ENCODE peak calls at places on chromosomes 13 and 19, in five cellular contexts. R is nephron progenitor cell; P is activated CD8-positive, alpha-beta T cell treated with anti-CD3 and anti-CD28 coated beads, Interleukin-2, amount 10 ng/mL, durations not matched to agents 7 days and 5 days; C is MCF 10A; M is A549. U is an unnamed sample.

GRCh38 chr13:36310417-36311108 is 12.9 kb upstream of the CCDC169 start:
- DNase-seq in P (no peak), C (no peak), M (no peak), R (no peak), U (peak; percentile 50)

GRCh38 chr13:35530147-35530546 is 53.7 kb upstream of the MAB21L1 start:
- DNase-seq in P (no peak), C (no peak), R (no peak), M (no peak), U (no peak)

GRCh38 chr19:10362259-10362658 is 18.1 kb downstream of the TYK2 start:
- DNase-seq in C (no peak), R (no peak), P (no peak), M (no peak), U (no peak)

GRCh38 chr13:111575276-111575675 is 254.8 kb downstream of the TEX29 start:
- DNase-seq in M (no peak), C (no peak), P (no peak), R (no peak), U (no peak)

GRCh38 chr13:63628310-63628709 is 2212.7 kb upstream of the PCDH20 start:
- DNase-seq in M (no peak), P (no peak), R (no peak), C (no peak), U (no peak)

GRCh38 chr19:2695288-2695866 is 7.1 kb downstream of the GNG7 start:
- DNase-seq in M (no peak), P (no peak), C (no peak), R (no peak), U (no peak)

GRCh38 chr19:14676762-14677161 is 2.1 kb upstream of the ADGRE3 start:
- DNase-seq in R (no peak), P (no peak), C (no peak), M (no peak), U (no peak)

GRCh38 chr13:24267801-24268200 is 41.6 kb upstream of the C1QTNF9 start:
- DNase-seq in C (no peak), M (no peak), P (no peak), R (no peak), U (no peak)

GRCh38 chr13:79723462-79724116 is 242.6 kb downstream of the NDFIP2 start:
- DNase-seq in R (no peak), P (no peak), M (no peak), C (no peak), U (no peak)

GRCh38 chr13:98976338-98976737 is 1.5 kb downstream of the DOCK9 start:
- DNase-seq in C (no peak), M (no peak), P (no peak), R (no peak), U (peak; percentile 77)

GRCh38 chr13:99356216-99357089 is 49.3 kb upstream of the GPR183 start:
- DNase-seq in P (peak; percentile 86), R (peak; percentile 34), C (no peak), M (no peak), U (peak; percentile 94)

GRCh38 chr19:40941481-40942219 is 49.4 kb upstream of the CYP2B6 start:
- DNase-seq in M (no peak), C (no peak), P (no peak), R (no peak), U (no peak)

GRCh38 chr13:33493672-33494365 is 208.3 kb upstream of the STARD13 start:
- DNase-seq in C (no peak), R (no peak), M (no peak), P (no peak), U (no peak)

GRCh38 chr13:28609381-28609780 is 49.5 kb upstream of the POMP start:
- DNase-seq in R (no peak), M (no peak), P (no peak), C (no peak), U (no peak)

GRCh38 chr13:44052843-44053607 is 173.3 kb downstream of the LACC1 start:
- DNase-seq in M (no peak), P (no peak), C (no peak), R (peak; percentile 40), U (peak; percentile 85)

GRCh38 chr19:1027020-1027952 is 878 bp downstream of the CNN2 start:
- DNase-seq in C (peak; percentile 49), P (peak; percentile 57), R (no peak), M (no peak), U (peak; percentile 28)

GRCh38 chr19:46618670-46619231 is 6.1 kb downstream of the PTGIR start:
- DNase-seq in M (no peak), C (no peak), R (no peak), P (no peak), U (peak; percentile 59)

GRCh38 chr13:29503041-29503837 is 92.2 kb downstream of the SLC7A1 start:
- DNase-seq in C (no peak), M (no peak), P (no peak), R (peak; percentile 51), U (peak; percentile 19)

GRCh38 chr19:46995492-46995891 is 24.1 kb upstream of the NPAS1 start:
- DNase-seq in C (no peak), R (no peak), M (no peak), P (no peak), U (no peak)

GRCh38 chr19:33561261-33561660 is 39.7 kb upstream of the PEPD start:
- DNase-seq in P (no peak), R (no peak), C (no peak), M (no peak), U (no peak)

GRCh38 chr19:49512970-49513745 is 697 bp downstream of the FCGRT start:
- DNase-seq in M (no peak), C (no peak), P (no peak), R (peak; percentile 72), U (no peak)

GRCh38 chr13:45456196-45456972 is 8.4 kb upstream of the COG3 start:
- DNase-seq in M (no peak), P (no peak), R (no peak), C (peak; percentile 27), U (peak; percentile 67)

GRCh38 chr13:111948281-111948680 is 118.7 kb upstream of the SOX1 start:
- DNase-seq in C (no peak), M (no peak), P (no peak), R (no peak), U (no peak)

GRCh38 chr19:38666662-38667448 is 19.4 kb downstream of the ACTN4 start:
- DNase-seq in M (no peak), C (peak; percentile 51), P (peak; percentile 64), R (no peak), U (peak; percentile 84)

GRCh38 chr13:107296804-107297203 is 728.9 kb upstream of the ARGLU1 start:
- DNase-seq in M (no peak), C (peak; percentile 20), R (no peak), P (no peak), U (peak; percentile 78)

GRCh38 chr19:36876993-36877938 is 26.6 kb downstream of the ZNF345 start:
- DNase-seq in M (no peak), P (no peak), C (no peak), R (no peak), U (no peak)

GRCh38 chr19:38134538-38135149 is 89.4 kb downstream of the DPF1 start:
- DNase-seq in P (peak; percentile 51), M (peak; percentile 81), R (peak; percentile 48), C (peak; percentile 69), U (peak; percentile 40)

GRCh38 chr19:41367848-41368301 is 3.9 kb upstream of the B9D2 start:
- DNase-seq in R (no peak), M (peak; percentile 71), C (peak; percentile 46), P (no peak), U (peak; percentile 95)

GRCh38 chr13:112733661-112734379 is 44.0 kb downstream of the ATP11A start:
- DNase-seq in P (no peak), R (no peak), C (no peak), M (no peak), U (no peak)

GRCh38 chr19:56294557-56294956 is 20.1 kb downstream of the ZSCAN5A start:
- DNase-seq in C (peak; percentile 43), P (no peak), M (no peak), R (no peak), U (peak; percentile 25)

GRCh38 chr13:21997726-21998125 is 326.9 kb downstream of the FGF9 start:
- DNase-seq in M (no peak), P (no peak), R (no peak), C (no peak), U (no peak)

GRCh38 chr13:40388617-40389016 is 277.8 kb downstream of the FOXO1 start:
- DNase-seq in M (no peak), R (no peak), P (peak; percentile 95), C (no peak), U (peak; percentile 49)

GRCh38 chr19:1343026-1343425 is 40.7 kb upstream of the NDUFS7 start:
- DNase-seq in M (no peak), C (no peak), P (no peak), R (no peak), U (no peak)

GRCh38 chr13:33188093-33188882 is 97.3 kb downstream of the STARD13 start:
- DNase-seq in C (peak; percentile 27), P (no peak), M (no peak), R (no peak), U (peak; percentile 73)

GRCh38 chr19:51321799-51322198 is 10.4 kb downstream of the IGLON5 start:
- DNase-seq in C (no peak), P (no peak), M (no peak), R (no peak), U (no peak)

GRCh38 chr19:42255766-42256750 is 1.1 kb upstream of the ERF start:
- DNase-seq in R (peak; percentile 48), P (no peak), C (peak; percentile 60), M (peak; percentile 84), U (peak; percentile 62)

GRCh38 chr19:13795595-13796300 is 505 bp downstream of the ZSWIM4 start:
- DNase-seq in C (peak; percentile 15), R (no peak), P (no peak), M (peak; percentile 20), U (peak; percentile 60)

GRCh38 chr13:30354481-30355404 is 47.4 kb upstream of the KATNAL1 start:
- DNase-seq in M (no peak), P (no peak), C (no peak), R (no peak), U (no peak)

GRCh38 chr19:40754611-40755247 is 3.7 kb downstream of the SNRPA start:
- DNase-seq in C (no peak), P (no peak), M (no peak), R (no peak), U (peak; percentile 14)

U was measured in iris pigment epithelial cell.